ENCODE peak calls at places on chromosomes 13 and 19, in five cellular contexts. U is tibial artery, X is tibial nerve, O is transverse colon, G is aorta. C is an unnamed sample. For H3K4me1, the result is how much of the 10 kb centered on the place peaks cover.

GRCh38 chr13:32895296-32895695 is 120.9 kb upstream of the KL start:
- DNase-seq in X (no peak), O (no peak), U (no peak), G (no peak), C (no peak)

GRCh38 chr13:28575200-28575599 is 80.3 kb upstream of the FLT1 start:
- DNase-seq in O (peak), U (no peak), G (no peak), X (no peak), C (peak)

GRCh38 chr19:54297759-54298305 is 15.1 kb downstream of the LILRA5 start:
- DNase-seq in X (no peak), U (no peak), G (no peak), O (no peak), C (no peak)

GRCh38 chr13:44281252-44282000 is 92.2 kb upstream of the SERP2 start:
- DNase-seq in X (no peak), G (no peak), O (no peak), U (no peak), C (peak)

GRCh38 chr13:75587679-75588078 is 38.1 kb downstream of the UCHL3 start:
- DNase-seq in G (no peak), U (no peak), O (no peak), X (no peak), C (no peak)

GRCh38 chr13:43835701-43836100 is 43.8 kb downstream of the CCDC122 start:
- DNase-seq in U (no peak), O (no peak), G (no peak), X (no peak), C (no peak)

GRCh38 chr13:113009743-113010509 is 40.9 kb downstream of the MCF2L start:
- DNase-seq in U (no peak), O (no peak), G (no peak), X (no peak), C (no peak)

GRCh38 chr13:102333320-102334181 is 68.3 kb downstream of the FGF14 start:
- DNase-seq in X (no peak), G (no peak), U (no peak), O (no peak), C (no peak)

GRCh38 chr13:50275392-50276063 is 260.3 kb downstream of the KCNRG start:
- DNase-seq in X (no peak), O (no peak), U (no peak), G (no peak), C (peak)

GRCh38 chr13:110564472-110564985 is 3.0 kb upstream of the RAB20 start:
- DNase-seq in O (no peak), G (no peak), U (no peak), X (no peak), C (no peak)

GRCh38 chr13:97212540-97213146 is 9.5 kb upstream of the MBNL2 start:
- DNase-seq in X (no peak), O (peak), G (no peak), U (no peak), C (peak)

GRCh38 chr13:76711515-76712182 is 174.6 kb downstream of the KCTD12 start:
- DNase-seq in O (peak), G (peak), X (peak), U (peak), C (peak)

GRCh38 chr13:33953203-33953602 is 135.3 kb downstream of the RFC3 start:
- DNase-seq in X (no peak), U (no peak), G (no peak), O (no peak), C (no peak)

GRCh38 chr19:3008994-3009393 is 20.1 kb downstream of the TLE2 start:
- DNase-seq in O (no peak), X (no peak), G (no peak), U (no peak), C (no peak)

GRCh38 chr13:46345400-46345799 is 41.7 kb downstream of the RUBCNL start:
- DNase-seq in X (no peak), G (no peak), O (no peak), U (no peak), C (no peak)

DNA sequence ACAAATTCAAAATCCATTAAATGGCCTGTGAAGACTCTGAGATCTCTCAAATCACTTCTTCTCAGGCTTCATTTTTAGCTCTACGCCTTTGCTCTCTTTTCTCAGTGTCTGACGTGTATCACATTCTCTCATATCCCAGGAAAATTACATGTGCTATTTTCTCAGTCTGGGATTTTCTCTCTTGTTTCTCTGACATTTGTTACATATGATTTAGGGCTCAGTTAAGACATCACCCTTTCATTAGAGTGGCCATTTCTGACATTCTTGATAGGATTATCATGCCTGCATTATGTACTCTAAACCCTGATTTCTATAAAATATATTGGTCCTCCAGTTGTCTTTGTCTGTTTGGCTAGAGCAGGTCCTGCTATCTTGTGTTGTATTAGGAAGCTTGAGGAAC is 136.6 kb downstream of the GPC5 start:
- DNase-seq in O (no peak), G (no peak), X (no peak), U (no peak), C (no peak)
- H3K4me3 ChIP-seq in O (no peak), G (no peak), X (no peak), U (no peak), C (no peak)

DNA sequence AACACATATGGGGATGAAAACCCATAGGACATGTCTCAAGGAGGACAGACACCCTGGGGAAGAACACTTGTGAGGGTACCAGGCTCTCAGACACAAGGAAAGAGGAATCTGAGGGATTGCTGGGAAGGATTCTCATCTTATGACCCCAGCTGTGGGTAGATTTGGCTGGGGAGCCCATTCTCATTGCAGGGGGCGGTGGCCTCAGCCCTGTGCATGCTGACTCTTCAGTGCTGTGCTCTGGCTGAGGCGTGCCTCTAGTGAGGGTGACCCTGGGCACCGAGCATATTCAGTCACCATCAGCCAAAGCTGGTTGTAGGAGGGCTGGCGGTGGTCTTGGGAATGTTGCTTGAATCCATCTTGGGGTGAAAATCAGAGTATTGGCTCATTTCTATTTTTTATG is 140.7 kb downstream of the TM9SF2 start:
- DNase-seq in U (no peak), G (no peak), X (no peak), O (no peak), C (no peak)
- H3K4me1 ChIP-seq in U (under half), G (under half), X (under half), O (under half), C (under half)

GRCh38 chr19:17686027-17686511 is 2.1 kb downstream of the UNC13A start:
- DNase-seq in O (no peak), X (no peak), U (no peak), G (no peak), C (no peak)

GRCh38 chr19:17688853-17689595 is 870 bp upstream of the UNC13A start:
- DNase-seq in G (no peak), O (no peak), X (no peak), U (no peak), C (no peak)

GRCh38 chr19:17687857-17688784 is at the start of gene UNC13A:
- DNase-seq in X (no peak), U (no peak), O (peak), G (peak), C (no peak)

GRCh38 chr19:17686592-17687042 is 1.5 kb downstream of the UNC13A start:
- DNase-seq in O (no peak), G (peak), U (no peak), X (no peak), C (no peak)

GRCh38 chr19:17687141-17687856 is 855 bp downstream of the UNC13A start:
- DNase-seq in O (no peak), G (no peak), U (no peak), X (no peak), C (no peak)
- H3K4me3 ChIP-seq in O (no peak), G (no peak), U (no peak), X (no peak), C (no peak)

GRCh38 chr19:40612831-40613668 is 11.9 kb downstream of the LTBP4 start:
- DNase-seq in X (peak), G (peak), O (peak), U (no peak), C (peak)
- H3K4me1 ChIP-seq in X (under half), G (under half), O (under half), U (under half), C (under half)

GRCh38 chr19:5131866-5132561 is 163.1 kb downstream of the KDM4B start:
- DNase-seq in G (no peak), O (no peak), U (no peak), X (no peak), C (no peak)
- H3K4me3 ChIP-seq in G (no peak), O (no peak), U (no peak), X (no peak), C (no peak)

GRCh38 chr19:48890551-48890950 is 8.0 kb downstream of the TULP2 start:
- DNase-seq in G (no peak), U (no peak), O (no peak), X (no peak), C (peak)

GRCh38 chr19:48887861-48888612 is 10.5 kb downstream of the TULP2 start:
- DNase-seq in U (no peak), O (no peak), X (no peak), G (no peak), C (no peak)
- H3K4me1 ChIP-seq in U (under half), O (under half), X (under half), G (under half), C (under half)

GRCh38 chr13:98543380-98544104 is 33.4 kb downstream of the STK24 start:
- DNase-seq in G (no peak), X (no peak), U (no peak), O (no peak), C (no peak)
- H3K4me3 ChIP-seq in G (no peak), X (no peak), U (peak), O (no peak), C (no peak)

DNA sequence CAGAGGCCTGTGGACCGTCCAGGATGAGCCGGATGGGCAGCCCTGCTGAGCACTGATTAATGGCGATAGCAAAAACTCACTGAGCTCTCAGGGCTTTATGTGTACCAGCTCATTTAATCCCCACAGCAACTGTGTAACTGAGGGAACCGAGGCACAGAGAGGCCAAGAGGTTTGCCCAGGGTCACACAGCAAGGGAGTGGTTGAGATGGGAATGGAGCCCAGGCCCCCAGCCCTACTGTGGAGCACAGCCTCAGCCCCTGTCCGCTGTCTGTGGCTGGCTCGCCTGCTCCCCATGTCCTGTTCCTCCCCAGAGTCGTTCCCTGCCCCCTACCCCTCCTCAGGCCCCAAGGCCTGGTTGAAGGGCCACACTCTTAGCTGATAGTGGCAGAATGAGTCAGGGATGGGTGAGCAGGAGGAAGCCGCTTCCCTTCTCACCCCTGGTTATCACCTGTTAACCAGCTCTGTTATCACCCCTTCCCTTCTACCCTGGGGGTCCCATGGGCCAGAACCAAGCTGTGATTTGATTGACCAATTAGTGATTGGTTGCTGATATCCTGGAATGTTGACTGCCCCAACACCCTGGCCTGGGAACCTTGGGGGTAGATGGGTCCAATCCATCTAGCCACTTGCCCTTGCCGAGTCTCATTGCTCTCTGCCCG is 21.2 kb downstream of the CAPN12 start:
- DNase-seq in X (no peak), O (no peak), U (no peak), G (no peak), C (no peak)
- H3K4me1 ChIP-seq in X (half or more), O (under half), U (half or more), G (under half), C (under half)

GRCh38 chr19:29667390-29667783 is 2.1 kb downstream of the PLEKHF1 start:
- DNase-seq in U (peak), G (no peak), X (no peak), O (no peak), C (no peak)
- H3K4me3 ChIP-seq in U (peak), G (no peak), X (no peak), O (no peak), C (peak)